ENCODE peak calls at places on chromosomes 12 and 14, in nine cellular contexts. K, C, E, F, W, D, T, V and L are unnamed samples.

GRCh38 chr12:95648990-95649791 is 97.9 kb upstream of the USP44 start:
- DNase-seq in W (no peak), D (peak), E (no peak), V (no peak), T (no peak), C (no peak), F (no peak), K (peak), L (peak)

GRCh38 chr12:122480753-122481152 is 20.0 kb downstream of the ZCCHC8 start:
- DNase-seq in W (no peak), V (no peak), D (no peak), E (no peak), F (no peak), C (no peak), T (no peak), K (no peak), L (no peak)

GRCh38 chr14:68372363-68372762 is 420.5 kb downstream of the ZFP36L1 start:
- DNase-seq in E (no peak), T (no peak), F (no peak), C (no peak), W (no peak), D (no peak), K (no peak), V (no peak), L (no peak)

GRCh38 chr14:100622708-100623485 is 35.7 kb upstream of the BEGAIN start:
- DNase-seq in K (no peak), W (no peak), E (no peak), T (no peak), D (no peak), C (no peak), V (no peak), F (no peak), L (no peak)

GRCh38 chr14:55329999-55330710 is 58.9 kb downstream of the FBXO34 start:
- DNase-seq in W (no peak), V (no peak), F (no peak), C (no peak), D (no peak), E (no peak), T (peak), K (no peak), L (no peak)

GRCh38 chr12:27193854-27194544 is 50.1 kb upstream of the STK38L start:
- DNase-seq in W (no peak), K (peak), E (no peak), C (no peak), F (no peak), T (no peak), V (no peak), D (peak), L (no peak)

GRCh38 chr14:74945261-74945851 is 10.0 kb downstream of the PGF start:
- DNase-seq in D (no peak), V (peak), T (no peak), W (no peak), F (peak), K (no peak), C (no peak), E (peak), L (no peak)

GRCh38 chr14:106876711-106877110 is 1350.3 kb downstream of the TMEM121 start:
- DNase-seq in W (no peak), F (no peak), T (no peak), K (no peak), V (no peak), C (no peak), E (no peak), D (no peak), L (no peak)

GRCh38 chr14:74840603-74841030 is 35.3 kb downstream of the PROX2 start:
- DNase-seq in V (no peak), E (no peak), W (no peak), C (no peak), F (no peak), T (no peak), K (no peak), D (no peak), L (no peak)

GRCh38 chr12:8018666-8019581 is 13.6 kb upstream of the FOXJ2 start:
- DNase-seq in T (no peak), C (no peak), V (peak), F (no peak), D (no peak), K (no peak), W (no peak), E (peak), L (no peak)

GRCh38 chr12:58533652-58534051 is 386.7 kb downstream of the LRIG3 start:
- DNase-seq in W (no peak), K (no peak), F (no peak), T (no peak), D (no peak), V (no peak), E (no peak), C (no peak), L (no peak)

GRCh38 chr14:77556946-77557345 is 58.3 kb upstream of the ISM2 start:
- DNase-seq in T (no peak), C (no peak), W (no peak), E (no peak), D (no peak), K (no peak), V (no peak), F (no peak), L (no peak)

GRCh38 chr14:21191261-21191808 is 35.5 kb upstream of the OR5AU1 start:
- DNase-seq in V (no peak), F (no peak), K (no peak), T (no peak), D (no peak), C (no peak), E (no peak), W (no peak), L (no peak)

GRCh38 chr12:27382126-27382795 is 49.6 kb downstream of the BMAL2 start:
- DNase-seq in K (no peak), F (no peak), D (peak), E (no peak), C (no peak), T (no peak), W (no peak), V (no peak), L (no peak)

GRCh38 chr12:32918890-32919791 is 22.6 kb upstream of the PKP2 start:
- DNase-seq in F (no peak), T (no peak), V (no peak), E (peak), W (no peak), K (peak), D (no peak), C (no peak), L (no peak)

GRCh38 chr12:5391638-5392037 is 40.3 kb upstream of the NTF3 start:
- DNase-seq in D (peak), E (no peak), F (no peak), W (no peak), T (no peak), C (no peak), V (no peak), K (no peak), L (no peak)

GRCh38 chr12:67843257-67843656 is 146.0 kb upstream of the IFNG-AS1 start:
- DNase-seq in E (no peak), D (no peak), T (no peak), C (no peak), V (no peak), K (no peak), F (no peak), W (no peak), L (no peak)

GRCh38 chr14:32593290-32593942 is 264.3 kb downstream of the AKAP6 start:
- DNase-seq in T (no peak), E (no peak), F (no peak), W (no peak), D (peak), K (no peak), C (no peak), V (no peak), L (peak)

GRCh38 chr12:19230299-19230866 is 100.8 kb downstream of the PLEKHA5 start:
- DNase-seq in V (no peak), K (no peak), W (no peak), T (no peak), F (no peak), E (no peak), C (no peak), D (no peak), L (no peak)

GRCh38 chr12:7602287-7602686 is 63.4 kb downstream of the APOBEC1 start:
- DNase-seq in F (no peak), K (no peak), D (peak), C (no peak), V (no peak), E (no peak), T (no peak), W (no peak), L (no peak)

GRCh38 chr12:103928736-103929050 is 1.5 kb upstream of the HSP90B1 start:
- DNase-seq in C (peak), K (no peak), V (no peak), E (peak), D (no peak), W (peak), T (no peak), F (peak), L (no peak)